ENCODE peak calls at places on chromosomes 7 and 10, in eight cellular contexts. V is sigmoid colon, C is upper lobe of right lung, M is heart left ventricle, J is A673, A is kidney, Y is pancreas, X is AG04450. R is an unnamed sample.
A peak's percentile ranks its signal among the peaks of the same experiment; 100 is the strongest.

GRCh38 chr10:613217-613616 is 76.3 kb downstream of the DIP2C start:
- DNase-seq in C (peak; percentile 72), Y (peak; percentile 91), A (peak; percentile 77), M (no peak), X (no peak), J (no peak), V (peak; percentile 68), R (peak; percentile 44)

GRCh38 chr7:114645451-114645850 is 230.8 kb downstream of the FOXP2 start:
- DNase-seq in V (no peak), J (no peak), M (no peak), Y (no peak), A (no peak), X (no peak), C (no peak), R (no peak)

GRCh38 chr7:17907014-17907413 is 33.3 kb downstream of the SNX13 start:
- DNase-seq in X (no peak), V (no peak), A (no peak), Y (no peak), C (no peak), J (no peak), M (no peak), R (no peak)

GRCh38 chr7:2601065-2601464 is 30.7 kb upstream of the TTYH3 start:
- DNase-seq in A (no peak), J (no peak), M (no peak), C (no peak), X (no peak), V (no peak), Y (no peak), R (no peak)

GRCh38 chr10:33799944-33800323 is 465.5 kb upstream of the NRP1 start:
- DNase-seq in V (no peak), C (no peak), Y (no peak), A (no peak), X (no peak), M (no peak), J (no peak), R (no peak)

GRCh38 chr7:36209814-36210183 is 56.7 kb downstream of the EEPD1 start:
- DNase-seq in M (no peak), V (peak; percentile 53), C (no peak), X (no peak), J (no peak), A (no peak), Y (no peak), R (no peak)

GRCh38 chr10:3772349-3773222 is 12.4 kb downstream of the KLF6 start:
- DNase-seq in C (no peak), M (no peak), J (no peak), A (no peak), X (no peak), V (no peak), Y (no peak), R (no peak)

GRCh38 chr10:47223236-47223635 is 76.8 kb upstream of the GDF10 start:
- DNase-seq in V (no peak), C (no peak), X (no peak), A (no peak), Y (no peak), J (no peak), M (no peak), R (no peak)

GRCh38 chr10:94762393-94762792 is at the start of gene CYP2C19:
- DNase-seq in C (no peak), A (no peak), J (no peak), V (no peak), M (no peak), Y (no peak), X (no peak), R (no peak)

GRCh38 chr10:108783897-108784296 is 1139.4 kb downstream of the XPNPEP1 start:
- DNase-seq in V (no peak), Y (peak; percentile 7), J (peak; percentile 82), A (no peak), C (no peak), X (no peak), M (no peak), R (no peak)

GRCh38 chr10:124354411-124355382 is 64.0 kb downstream of the OAT start:
- DNase-seq in M (peak; percentile 79), A (peak; percentile 92), X (peak; percentile 6), Y (peak; percentile 30), C (peak; percentile 82), J (peak; percentile 95), V (no peak), R (no peak)

GRCh38 chr10:35640474-35640873 is 1.6 kb downstream of the FZD8 start:
- DNase-seq in Y (peak; percentile 70), A (peak; percentile 89), J (peak; percentile 82), M (peak; percentile 85), C (peak; percentile 87), V (peak; percentile 83), X (peak; percentile 20), R (peak; percentile 76)

GRCh38 chr10:114306116-114306973 is 67.3 kb downstream of the VWA2 start:
- DNase-seq in C (no peak), V (peak; percentile 45), X (peak; percentile 59), J (no peak), M (no peak), Y (no peak), A (no peak), R (no peak)

GRCh38 chr7:143287321-143287934 is 723 bp upstream of the CASP2 start:
- DNase-seq in X (no peak), V (peak; percentile 69), J (no peak), C (no peak), A (no peak), M (no peak), Y (no peak), R (no peak)

GRCh38 chr10:17790631-17791030 is 18.5 kb upstream of the MRC1 start:
- DNase-seq in Y (no peak), J (no peak), V (no peak), A (no peak), C (no peak), M (no peak), X (no peak), R (no peak)

GRCh38 chr7:129611246-129612111 is at the start of gene NRF1:
- DNase-seq in J (peak; percentile 93), X (peak; percentile 72), A (peak; percentile 97), Y (peak; percentile 93), M (peak; percentile 95), C (peak; percentile 96), V (peak; percentile 92), R (peak; percentile 91)
- TF ChIP-seq CTCF in J (no peak), X (no peak), A (peak; percentile 1), Y (peak; percentile 20), M (no peak), C (peak; percentile 35), V (no peak), R (no peak)

GRCh38 chr7:46932656-46933424 is 649.1 kb downstream of the TNS3 start:
- DNase-seq in A (no peak), M (no peak), J (peak; percentile 91), Y (peak; percentile 30), V (peak; percentile 80), C (no peak), X (peak; percentile 86), R (no peak)

GRCh38 chr7:46934198-46934825 is 647.6 kb downstream of the TNS3 start:
- DNase-seq in Y (no peak), C (no peak), M (no peak), X (peak; percentile 23), V (no peak), J (peak; percentile 9), A (no peak), R (no peak)

GRCh38 chr7:46932266-46932655 is 649.6 kb downstream of the TNS3 start:
- DNase-seq in J (no peak), V (no peak), C (no peak), Y (no peak), M (no peak), A (no peak), X (no peak), R (no peak)

GRCh38 chr7:46930336-46930735 is 651.6 kb downstream of the TNS3 start:
- DNase-seq in M (no peak), A (no peak), C (no peak), J (peak; percentile 23), X (peak; percentile 83), V (no peak), Y (no peak), R (no peak)

DNA sequence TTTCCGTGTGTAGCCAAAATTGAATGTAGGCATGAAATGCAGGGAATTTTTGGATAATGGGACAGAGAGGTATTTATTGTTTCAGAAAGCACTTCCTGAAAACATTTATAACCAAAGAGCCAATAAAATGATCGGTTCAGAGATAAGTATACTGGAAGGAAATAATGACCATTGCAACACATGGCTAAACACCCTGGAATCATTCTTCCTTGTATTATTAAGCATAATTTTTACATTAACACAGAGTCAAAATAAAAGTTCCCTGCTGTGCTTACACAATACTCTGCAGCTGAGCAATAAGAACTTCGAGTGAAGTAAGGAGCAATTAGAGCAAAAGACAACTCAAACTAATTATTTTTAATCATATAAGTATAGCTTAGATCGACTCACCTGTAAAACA is 648.3 kb downstream of the TNS3 start:
- DNase-seq in X (no peak), M (no peak), J (peak; percentile 66), A (no peak), V (no peak), C (no peak), Y (no peak), R (no peak)
- H3K4me3 ChIP-seq in X (no peak overlapping the region), M (no peak overlapping the region), J (no peak overlapping the region), A (no peak overlapping the region), V (no peak overlapping the region), C (no peak overlapping the region), Y (no peak overlapping the region), R (no peak overlapping the region)

GRCh38 chr7:29328811-29329210 is 134.2 kb downstream of the CHN2 start:
- DNase-seq in M (no peak), Y (no peak), A (no peak), J (peak; percentile 21), V (no peak), C (no peak), X (no peak), R (no peak)

GRCh38 chr7:29326872-29327271 is 132.3 kb downstream of the CHN2 start:
- DNase-seq in X (no peak), Y (no peak), M (no peak), J (no peak), V (no peak), C (no peak), A (no peak), R (no peak)

GRCh38 chr7:29329686-29330085 is 135.1 kb downstream of the CHN2 start:
- DNase-seq in J (no peak), X (no peak), A (no peak), M (no peak), V (no peak), C (no peak), Y (no peak), R (no peak)

GRCh38 chr7:29327455-29327854 is 132.9 kb downstream of the CHN2 start:
- DNase-seq in V (no peak), X (no peak), Y (no peak), A (no peak), M (no peak), J (peak; percentile 57), C (no peak), R (no peak)

GRCh38 chr7:29328050-29328449 is 133.5 kb downstream of the CHN2 start:
- DNase-seq in X (no peak), M (no peak), A (no peak), J (no peak), V (no peak), C (no peak), Y (no peak), R (no peak)
- H3K27ac ChIP-seq in X (no peak overlapping the region), M (no peak overlapping the region), A (no peak overlapping the region), J (peak overlapping the region; percentile 72), V (no peak overlapping the region), C (no peak overlapping the region), Y (peak overlapping the region; percentile 31), R (peak overlapping the region; percentile 95)

GRCh38 chr10:32189400-32190084 is 133.3 kb upstream of the KIF5B start:
- DNase-seq in M (no peak), J (peak; percentile 61), X (no peak), A (no peak), V (no peak), Y (peak; percentile 47), C (no peak), R (no peak)

GRCh38 chr10:32187686-32188085 is 131.5 kb upstream of the KIF5B start:
- DNase-seq in V (no peak), C (no peak), Y (no peak), X (no peak), J (no peak), M (no peak), A (no peak), R (no peak)

GRCh38 chr10:32190890-32191491 is 134.8 kb upstream of the KIF5B start:
- DNase-seq in M (no peak), X (no peak), A (no peak), V (no peak), C (no peak), Y (no peak), J (peak; percentile 64), R (no peak)
- TF ChIP-seq CTCF in M (peak; percentile 68), X (peak; percentile 70), A (peak; percentile 78), V (peak; percentile 31), C (peak; percentile 82), Y (peak; percentile 58), J (peak; percentile 80), R (peak; percentile 78)

R was measured in dorsolateral prefrontal cortex.